ENCODE peak calls at places on chromosomes 3 and 15, in five cellular contexts. R is H1, Y is HCT116, T is HepG2, O is suprapubic skin. P is an unnamed sample.

GRCh38 chr3:183353421-183353820 is 75.0 kb downstream of the MCF2L2 start:
- DNase-seq in R (no peak), Y (no peak), T (no peak), O (no peak), P (no peak)

GRCh38 chr3:3594986-3595385 is 204.2 kb upstream of the LRRN1 start:
- DNase-seq in R (no peak), Y (no peak), T (no peak), O (no peak), P (no peak)

GRCh38 chr3:138877246-138877645 is 42.5 kb upstream of the PIK3CB start:
- DNase-seq in R (no peak), Y (no peak), T (no peak), O (no peak), P (no peak)

GRCh38 chr3:178880274-178880673 is 191.3 kb downstream of the ZMAT3 start:
- DNase-seq in R (no peak), Y (no peak), T (no peak), O (no peak), P (no peak)

GRCh38 chr3:31053299-31053698 is 158.8 kb upstream of the GADL1 start:
- DNase-seq in R (no peak), Y (no peak), T (no peak), O (no peak), P (no peak)

GRCh38 chr3:134944429-134944828 is 149.4 kb downstream of the EPHB1 start:
- DNase-seq in R (no peak), Y (no peak), T (no peak), O (no peak), P (no peak)

GRCh38 chr3:37941608-37942540 is 48.7 kb upstream of the VILL start:
- DNase-seq in R (no peak), Y (no peak), T (no peak), O (no peak), P (no peak)

GRCh38 chr3:126129408-126129891 is 45.5 kb upstream of the SLC41A3 start:
- DNase-seq in R (peak), Y (no peak), T (no peak), O (peak), P (peak)

GRCh38 chr3:139772539-139773500 is 95.0 kb upstream of the NMNAT3 start:
- DNase-seq in R (no peak), Y (no peak), T (no peak), O (no peak), P (no peak)

GRCh38 chr15:101121511-101122090 is 130.2 kb downstream of the CHSY1 start:
- DNase-seq in R (peak), Y (no peak), T (no peak), O (peak), P (peak)

GRCh38 chr3:4899654-4900236 is 79.5 kb upstream of the BHLHE40 start:
- DNase-seq in R (no peak), Y (no peak), T (no peak), O (no peak), P (no peak)

GRCh38 chr3:120495809-120496208 is 45.0 kb upstream of the FSTL1 start:
- DNase-seq in R (no peak), Y (no peak), T (no peak), O (no peak), P (no peak)

GRCh38 chr3:16869606-16870005 is 15.1 kb upstream of the PLCL2 start:
- DNase-seq in R (no peak), Y (no peak), T (no peak), O (no peak), P (no peak)

GRCh38 chr3:16873872-16874271 is 10.9 kb upstream of the PLCL2 start:
- DNase-seq in R (no peak), Y (no peak), T (no peak), O (no peak), P (no peak)

GRCh38 chr3:16868513-16868912 is 16.2 kb upstream of the PLCL2 start:
- DNase-seq in R (no peak), Y (no peak), T (no peak), O (no peak), P (no peak)

GRCh38 chr3:16875876-16876575 is 8.7 kb upstream of the PLCL2 start:
- DNase-seq in R (no peak), Y (no peak), T (no peak), O (no peak), P (no peak)

GRCh38 chr3:16871915-16872842 is 12.6 kb upstream of the PLCL2 start:
- DNase-seq in R (no peak), Y (no peak), T (no peak), O (no peak), P (no peak)
- TF ChIP-seq POLR2AphosphoS5 in R (no peak), Y (no peak), T (no peak), O (no peak), P (no peak)

GRCh38 chr15:68022061-68022460 is 32.1 kb upstream of the PIAS1 start:
- DNase-seq in R (no peak), Y (no peak), T (no peak), O (no peak), P (no peak)

GRCh38 chr15:68019814-68020525 is 34.1 kb upstream of the PIAS1 start:
- DNase-seq in R (no peak), Y (no peak), T (no peak), O (no peak), P (no peak)

GRCh38 chr15:68020685-68021084 is 33.4 kb upstream of the PIAS1 start:
- DNase-seq in R (no peak), Y (no peak), T (no peak), O (no peak), P (no peak)

GRCh38 chr15:68025860-68026424 is 28.2 kb upstream of the PIAS1 start:
- DNase-seq in R (no peak), Y (no peak), T (peak), O (no peak), P (peak)

DNA sequence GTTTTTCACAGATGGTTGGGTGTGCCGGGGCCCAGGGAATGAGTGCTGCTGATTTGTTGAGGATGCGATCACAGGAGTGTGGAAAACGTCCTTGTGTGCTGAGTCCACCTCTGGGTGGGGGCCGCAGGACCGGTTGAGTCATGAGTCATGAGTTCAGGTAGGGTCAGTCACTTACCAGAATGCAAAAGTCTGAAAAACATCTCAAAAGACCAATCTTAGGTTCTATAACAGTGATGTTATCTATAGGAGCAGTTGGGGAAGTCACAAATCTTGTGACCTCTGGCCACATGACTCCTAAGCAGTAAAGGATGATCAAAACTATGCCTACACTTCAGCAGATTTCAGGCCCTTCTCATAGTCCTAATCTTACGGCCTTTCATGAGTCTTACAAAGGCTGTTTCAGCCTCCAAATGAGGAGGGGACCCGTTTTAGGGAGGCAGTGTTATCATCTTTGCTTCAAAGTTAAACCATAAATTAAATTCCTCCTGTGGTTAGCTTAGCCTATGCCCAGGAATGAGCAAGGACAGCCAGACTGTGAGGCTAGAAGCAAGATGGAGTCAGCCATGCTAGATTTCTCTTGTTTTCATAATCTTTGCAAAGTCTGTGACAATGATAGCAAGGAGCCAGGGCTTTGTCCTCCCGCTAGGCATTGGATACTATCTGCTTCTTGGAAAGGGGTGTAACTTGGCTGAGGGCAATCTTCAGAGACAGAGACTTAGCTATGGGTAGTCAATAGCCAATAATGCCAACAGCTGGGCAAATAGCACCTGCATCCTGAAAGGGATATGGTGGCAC is 30.6 kb upstream of the PIAS1 start:
- DNase-seq in R (no peak), Y (no peak), T (no peak), O (no peak), P (no peak)
- H3K4me3 ChIP-seq in R (no peak), Y (no peak), T (no peak), O (no peak), P (no peak)

GRCh38 chr3:196842567-196843434 is 24.9 kb upstream of the SENP5 start:
- DNase-seq in R (no peak), Y (no peak), T (peak), O (no peak), P (no peak)
- TF ChIP-seq POLR2AphosphoS5 in R (no peak), Y (no peak), T (no peak), O (no peak), P (no peak)

DNA sequence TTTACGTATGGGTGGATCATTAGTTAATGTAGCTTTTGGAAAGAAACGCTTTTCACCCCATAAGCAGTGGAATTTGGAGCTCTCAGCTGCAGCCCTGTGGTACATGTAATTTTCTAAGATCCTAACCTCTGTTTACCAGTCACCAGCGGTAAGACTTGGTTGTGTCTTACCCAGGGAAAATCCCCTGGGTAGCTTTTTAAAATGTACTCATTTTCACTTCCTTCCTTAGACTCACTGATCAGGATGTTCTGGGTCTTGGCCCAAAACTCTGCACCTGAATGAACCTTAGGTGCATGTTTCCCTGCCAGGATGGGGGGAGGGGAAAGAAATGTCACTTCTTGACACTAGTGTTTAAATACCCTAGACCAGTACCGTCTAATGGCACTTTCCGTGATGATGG is 605.2 kb downstream of the MAGI1 start:
- DNase-seq in R (no peak), Y (no peak), T (no peak), O (no peak), P (no peak)
- H3K4me3 ChIP-seq in R (no peak), Y (no peak), T (no peak), O (no peak), P (no peak)

DNA sequence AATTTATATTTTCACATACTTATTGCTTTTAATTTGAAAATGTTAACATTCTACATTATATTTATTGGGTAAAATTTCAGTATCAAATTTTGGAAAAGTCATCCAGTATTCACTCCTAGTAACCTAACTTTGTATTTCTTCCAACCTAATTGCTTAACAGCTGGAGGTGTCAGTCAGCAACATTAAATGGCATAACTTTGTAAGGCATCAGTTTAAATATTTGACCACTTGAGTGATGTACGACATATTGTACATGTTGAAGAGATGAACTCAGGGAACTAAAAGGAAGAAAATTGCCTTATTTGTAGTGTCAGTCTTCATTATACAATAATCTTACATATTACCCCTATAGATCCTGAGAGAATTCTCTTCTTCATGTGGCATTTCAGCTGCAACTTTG is 326.8 kb downstream of the NAALADL2 start:
- DNase-seq in R (no peak), Y (no peak), T (no peak), O (no peak), P (no peak)
- TF ChIP-seq POLR2AphosphoS5 in R (no peak), Y (no peak), T (no peak), O (no peak), P (no peak)

GRCh38 chr3:128176270-128176831 is 23.1 kb downstream of the EEFSEC start:
- DNase-seq in R (no peak), Y (no peak), T (no peak), O (no peak), P (no peak)

GRCh38 chr3:128179474-128179819 is 26.2 kb downstream of the EEFSEC start:
- DNase-seq in R (no peak), Y (no peak), T (no peak), O (no peak), P (no peak)

GRCh38 chr3:128178782-128179473 is 25.6 kb downstream of the EEFSEC start:
- DNase-seq in R (no peak), Y (no peak), T (peak), O (no peak), P (no peak)

GRCh38 chr3:128175768-128176167 is 22.5 kb downstream of the EEFSEC start:
- DNase-seq in R (no peak), Y (no peak), T (no peak), O (no peak), P (no peak)

GRCh38 chr3:128177865-128178264 is 24.6 kb downstream of the EEFSEC start:
- DNase-seq in R (no peak), Y (no peak), T (no peak), O (no peak), P (no peak)
- H3K4me3 ChIP-seq in R (no peak), Y (no peak), T (no peak), O (no peak), P (no peak)

GRCh38 chr15:67166280-67167009 is 88.0 kb downstream of the AAGAB start:
- DNase-seq in R (no peak), Y (no peak), T (no peak), O (peak), P (no peak)

GRCh38 chr15:67165653-67166260 is 88.7 kb downstream of the AAGAB start:
- DNase-seq in R (peak), Y (no peak), T (no peak), O (no peak), P (no peak)

GRCh38 chr15:67163180-67163579 is 91.3 kb downstream of the AAGAB start:
- DNase-seq in R (no peak), Y (no peak), T (no peak), O (no peak), P (no peak)

GRCh38 chr15:67164401-67164791 is 90.1 kb downstream of the AAGAB start:
- DNase-seq in R (no peak), Y (no peak), T (no peak), O (no peak), P (no peak)

DNA sequence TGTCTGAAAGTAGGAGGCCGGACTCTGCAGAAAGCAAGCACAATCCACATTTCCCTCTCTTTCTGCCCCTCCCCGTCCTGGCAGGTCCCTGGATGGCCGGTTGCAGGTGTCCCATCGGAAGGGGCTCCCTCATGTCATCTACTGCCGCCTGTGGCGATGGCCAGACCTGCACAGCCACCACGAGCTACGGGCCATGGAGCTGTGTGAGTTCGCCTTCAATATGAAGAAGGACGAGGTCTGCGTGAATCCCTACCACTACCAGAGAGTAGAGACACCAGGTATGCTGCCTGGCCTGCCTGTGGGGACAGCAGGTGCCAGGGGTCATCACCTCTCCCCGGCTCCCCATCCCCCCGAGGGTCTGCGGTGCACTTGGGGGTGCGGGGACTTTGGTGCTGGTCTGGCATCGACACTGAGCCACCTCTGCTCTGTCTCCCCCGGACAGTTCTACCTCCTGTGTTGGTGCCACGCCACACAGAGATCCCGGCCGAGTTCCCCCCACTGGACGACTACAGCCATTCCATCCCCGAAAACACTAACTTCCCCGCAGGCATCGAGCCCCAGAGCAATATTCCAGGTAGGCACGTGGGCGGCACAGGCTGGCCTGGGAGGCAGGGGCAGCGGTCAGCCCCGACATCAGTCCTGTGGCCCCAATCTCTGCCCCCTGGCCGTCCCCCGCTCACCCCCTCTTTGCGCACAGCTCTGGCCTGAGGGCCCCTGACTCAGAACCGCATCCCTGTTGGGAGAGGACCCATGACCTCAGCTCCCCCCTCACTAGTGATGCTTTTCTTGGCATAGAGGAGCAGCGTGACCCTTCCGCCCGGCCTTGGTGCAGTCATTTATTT is 89.4 kb downstream of the AAGAB start:
- DNase-seq in R (peak), Y (no peak), T (no peak), O (no peak), P (no peak)
- TF ChIP-seq POLR2AphosphoS5 in R (no peak), Y (no peak), T (no peak), O (no peak), P (no peak)

GRCh38 chr15:64703632-64703959 is 71.8 kb downstream of the RBPMS2 start:
- DNase-seq in R (no peak), Y (no peak), T (no peak), O (no peak), P (no peak)
- H3K4me3 ChIP-seq in R (peak), Y (peak), T (peak), O (peak), P (peak)

DNA sequence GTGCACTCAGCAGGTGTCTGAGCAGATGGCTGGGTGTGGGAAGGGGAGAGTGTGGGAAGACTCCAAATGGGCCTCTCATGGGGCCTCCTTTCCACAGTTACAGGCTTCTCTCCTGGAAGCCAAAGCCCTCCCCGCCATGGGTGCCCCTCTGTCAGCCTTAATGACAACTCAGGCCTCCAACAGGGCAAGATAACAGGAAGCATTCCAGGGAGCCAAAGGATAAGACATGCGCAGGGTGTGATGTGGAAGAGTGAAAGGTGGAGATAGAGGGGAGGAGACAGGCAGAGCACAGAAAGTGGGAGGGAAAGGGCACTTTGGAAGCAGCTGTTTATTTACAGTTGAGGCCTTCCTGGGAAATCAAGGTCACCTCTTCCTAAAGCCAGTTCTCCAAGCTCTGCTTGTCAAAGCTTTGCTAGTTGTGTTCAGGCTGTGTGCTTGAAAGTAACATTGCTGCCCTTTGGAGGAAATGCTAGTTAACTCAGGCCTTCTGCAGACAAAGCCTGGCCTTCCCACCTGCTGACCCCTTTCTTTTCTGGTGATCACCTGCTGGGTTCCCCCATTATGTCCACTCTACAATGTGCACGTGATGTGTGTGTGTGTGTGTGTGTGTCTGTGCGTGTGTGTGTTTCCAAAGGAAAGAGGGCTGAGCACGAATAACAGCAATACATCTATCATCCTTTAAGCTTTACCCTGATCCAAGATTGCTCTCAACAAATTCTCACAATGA is 35.2 kb upstream of the SMAD3 start:
- DNase-seq in R (peak), Y (no peak), T (peak), O (no peak), P (no peak)
- TF ChIP-seq POLR2AphosphoS5 in R (no peak), Y (no peak), T (no peak), O (no peak), P (no peak)

GRCh38 chr3:50154476-50154839 is 666 bp upstream of the SEMA3F start:
- DNase-seq in R (no peak), Y (no peak), T (no peak), O (no peak), P (no peak)

GRCh38 chr3:50155891-50156290 is 767 bp downstream of the SEMA3F start:
- DNase-seq in R (peak), Y (no peak), T (no peak), O (no peak), P (no peak)

GRCh38 chr3:50154840-50155490 is at the start of gene SEMA3F:
- DNase-seq in R (peak), Y (no peak), T (peak), O (no peak), P (peak)

GRCh38 chr3:50156549-50156948 is 1.4 kb downstream of the SEMA3F start:
- DNase-seq in R (peak), Y (no peak), T (no peak), O (no peak), P (no peak)

GRCh38 chr3:50155491-50155878 is 361 bp downstream of the SEMA3F start:
- DNase-seq in R (peak), Y (no peak), T (no peak), O (no peak), P (no peak)
- H3K4me3 ChIP-seq in R (peak), Y (peak), T (peak), O (peak), P (peak)

P was measured in stomach.